ENCODE peak calls at places on chromosome 9, in seven cellular contexts. X is tibial nerve, R is esophagus squamous epithelium, K is endothelial cell of umbilical vein, O is body of pancreas, N is psoas muscle, Q is fibroblast of lung. I is an unnamed sample.
A peak's percentile ranks its signal among the peaks of the same experiment; 100 is the strongest.

GRCh38 chr9:33331411-33331891 is 41.1 kb downstream of the NFX1 start:
- DNase-seq in X (no peak), R (no peak), K (peak; percentile 79), O (no peak), N (no peak), Q (peak; percentile 49), I (no peak)

GRCh38 chr9:96478829-96479371 is 28.9 kb downstream of the HABP4 start:
- DNase-seq in X (no peak), R (no peak), K (no peak), O (no peak), N (no peak), Q (no peak), I (no peak)

GRCh38 chr9:33161589-33162132 is 5.5 kb downstream of the B4GALT1 start:
- DNase-seq in X (no peak), R (no peak), K (no peak), O (peak; percentile 49), N (no peak), Q (no peak), I (peak; percentile 54)

GRCh38 chr9:37302277-37302676 is 120.2 kb upstream of the GRHPR start:
- DNase-seq in X (no peak), R (no peak), K (no peak), O (no peak), N (no peak), Q (no peak), I (no peak)

GRCh38 chr9:137493163-137494103 is 34.3 kb upstream of the NSMF start:
- DNase-seq in X (no peak), R (no peak), K (no peak), O (no peak), N (no peak), Q (no peak), I (no peak)

GRCh38 chr9:134734270-134734669 is 92.7 kb downstream of the COL5A1 start:
- DNase-seq in X (peak; percentile 68), R (no peak), K (no peak), O (peak; percentile 43), N (peak; percentile 78), Q (peak; percentile 74), I (peak; percentile 89)

GRCh38 chr9:15505927-15506326 is 4.8 kb downstream of the PSIP1 start:
- DNase-seq in X (no peak), R (no peak), K (no peak), O (no peak), N (no peak), Q (no peak), I (no peak)

GRCh38 chr9:85142461-85143401 is 473.2 kb downstream of the NTRK2 start:
- DNase-seq in X (peak; percentile 42), R (no peak), K (peak; percentile 9), O (peak; percentile 4), N (peak; percentile 78), Q (peak; percentile 2), I (peak; percentile 26)

GRCh38 chr9:134593286-134593685 is 48.3 kb upstream of the COL5A1 start:
- DNase-seq in X (no peak), R (no peak), K (no peak), O (no peak), N (no peak), Q (no peak), I (no peak)

GRCh38 chr9:101354765-101355708 is 29.8 kb downstream of the BAAT start:
- DNase-seq in X (no peak), R (no peak), K (no peak), O (no peak), N (no peak), Q (no peak), I (no peak)

GRCh38 chr9:95127249-95128176 is 190.0 kb downstream of the FANCC start:
- DNase-seq in X (peak; percentile 91), R (peak; percentile 22), K (peak; percentile 78), O (peak; percentile 93), N (peak; percentile 93), Q (peak; percentile 74), I (peak; percentile 83)

GRCh38 chr9:131739988-131740648 is at the start of gene RAPGEF1:
- DNase-seq in X (peak; percentile 46), R (no peak), K (no peak), O (peak; percentile 72), N (peak; percentile 90), Q (peak; percentile 35), I (peak; percentile 59)

GRCh38 chr9:129464972-129465833 is 155.7 kb downstream of the C9orf50 start:
- DNase-seq in X (no peak), R (no peak), K (no peak), O (no peak), N (peak; percentile 71), Q (peak; percentile 34), I (no peak)

GRCh38 chr9:34047864-34048729 is 590 bp downstream of the UBAP2 start:
- DNase-seq in X (no peak), R (no peak), K (no peak), O (peak; percentile 37), N (peak; percentile 72), Q (no peak), I (no peak)

GRCh38 chr9:121888438-121888775 is 204.7 kb downstream of the TTLL11 start:
- DNase-seq in X (no peak), R (no peak), K (no peak), O (no peak), N (no peak), Q (peak; percentile 63), I (peak; percentile 60)

GRCh38 chr9:108924436-108924835 is 9.5 kb downstream of the ELP1 start:
- DNase-seq in X (no peak), R (no peak), K (no peak), O (no peak), N (no peak), Q (no peak), I (no peak)

DNA sequence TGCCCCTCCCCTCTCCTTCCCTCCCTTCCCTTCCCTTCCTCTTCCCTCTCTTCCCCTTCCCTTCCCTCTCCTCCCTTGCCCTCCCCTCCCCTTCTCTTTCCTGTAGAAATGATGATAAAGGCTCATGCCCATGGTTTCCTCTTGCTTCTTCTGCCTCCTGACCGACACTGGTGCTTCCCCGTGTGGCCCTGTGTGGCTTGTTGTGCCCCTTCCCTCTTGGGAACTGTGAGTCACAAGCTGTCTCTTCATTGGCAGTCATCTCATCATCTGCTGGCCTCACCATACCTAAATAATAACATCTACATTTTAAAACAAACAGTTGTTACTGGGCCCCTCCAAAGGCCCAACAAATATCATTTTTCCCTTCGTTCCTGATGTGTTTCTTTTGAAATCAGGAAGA is 11.7 kb upstream of the CARNMT1 start:
- DNase-seq in X (no peak), R (no peak), K (no peak), O (no peak), N (no peak), Q (no peak), I (no peak)
- H3K27me3 ChIP-seq in X (no peaks in the 10 kb centered on the region), R (peaks cover 4% of the 10 kb centered on the region), K (peaks cover 12% of the 10 kb centered on the region), O (no peaks in the 10 kb centered on the region), N (no peaks in the 10 kb centered on the region), Q (no peaks in the 10 kb centered on the region), I (no peaks in the 10 kb centered on the region)

GRCh38 chr9:70004310-70004709 is 39.3 kb upstream of the MAMDC2 start:
- DNase-seq in X (no peak), R (no peak), K (no peak), O (no peak), N (no peak), Q (no peak), I (no peak)
- H3K27ac ChIP-seq in X (no peak overlapping the region), R (no peak overlapping the region), K (no peak overlapping the region), O (no peak overlapping the region), N (no peak overlapping the region), Q (peak overlapping the region; percentile 67), I (no peak overlapping the region)

DNA sequence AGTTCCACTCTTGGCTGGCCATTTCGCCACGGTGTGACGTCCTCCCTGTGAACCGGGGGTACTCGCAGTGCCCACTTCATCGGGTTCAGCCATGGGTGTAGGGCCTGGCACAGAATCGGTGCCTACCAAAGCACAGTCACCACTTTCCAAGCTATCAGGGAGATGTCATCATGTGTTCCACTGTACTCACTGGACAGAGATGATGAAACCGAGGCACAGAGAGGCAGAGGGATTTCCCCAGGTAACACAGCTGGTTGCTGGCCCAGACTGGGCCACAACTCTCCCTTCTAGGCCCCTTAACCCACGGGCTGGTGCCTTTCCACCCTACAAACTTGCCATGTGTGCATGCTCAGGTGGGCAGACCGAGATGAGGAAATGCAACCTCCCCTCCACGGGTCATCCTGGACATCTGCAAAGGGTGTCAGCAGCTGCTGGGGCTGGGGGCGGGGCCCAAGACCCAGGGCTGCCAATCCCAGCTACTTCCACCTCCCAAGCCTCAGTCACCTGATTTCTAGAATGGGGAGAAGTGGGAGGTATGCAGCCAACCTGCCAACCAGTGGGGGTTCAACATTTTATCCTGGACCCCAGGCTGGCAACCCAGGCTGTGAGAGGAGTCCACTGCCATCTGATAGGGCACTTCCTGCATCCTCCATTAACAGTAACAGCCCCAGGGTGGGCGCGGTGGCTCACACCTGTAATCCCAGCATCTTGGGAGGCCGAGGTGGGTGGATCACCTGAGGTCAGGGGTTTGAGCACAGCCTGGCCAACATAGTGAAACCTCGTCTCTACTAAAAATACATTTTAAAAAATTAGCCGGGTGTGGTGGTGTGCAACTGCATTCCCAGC is 893 bp upstream of the SH2D3C start:
- DNase-seq in X (no peak), R (no peak), K (no peak), O (no peak), N (no peak), Q (peak; percentile 49), I (no peak)
- H3K4me3 ChIP-seq in X (no peak overlapping the region), R (peak overlapping the region; percentile 30), K (no peak overlapping the region), O (no peak overlapping the region), N (no peak overlapping the region), Q (no peak overlapping the region), I (no peak overlapping the region)

GRCh38 chr9:87601595-87601994 is 103.9 kb downstream of the DAPK1 start:
- DNase-seq in X (no peak), R (no peak), K (no peak), O (no peak), N (no peak), Q (no peak), I (no peak)

GRCh38 chr9:87601175-87601574 is 103.5 kb downstream of the DAPK1 start:
- DNase-seq in X (peak; percentile 19), R (no peak), K (no peak), O (peak; percentile 63), N (no peak), Q (no peak), I (no peak)

GRCh38 chr9:87604886-87605588 is 107.4 kb downstream of the DAPK1 start:
- DNase-seq in X (no peak), R (no peak), K (no peak), O (no peak), N (no peak), Q (no peak), I (no peak)

GRCh38 chr9:87603854-87604490 is 106.3 kb downstream of the DAPK1 start:
- DNase-seq in X (no peak), R (no peak), K (no peak), O (no peak), N (no peak), Q (no peak), I (no peak)

DNA sequence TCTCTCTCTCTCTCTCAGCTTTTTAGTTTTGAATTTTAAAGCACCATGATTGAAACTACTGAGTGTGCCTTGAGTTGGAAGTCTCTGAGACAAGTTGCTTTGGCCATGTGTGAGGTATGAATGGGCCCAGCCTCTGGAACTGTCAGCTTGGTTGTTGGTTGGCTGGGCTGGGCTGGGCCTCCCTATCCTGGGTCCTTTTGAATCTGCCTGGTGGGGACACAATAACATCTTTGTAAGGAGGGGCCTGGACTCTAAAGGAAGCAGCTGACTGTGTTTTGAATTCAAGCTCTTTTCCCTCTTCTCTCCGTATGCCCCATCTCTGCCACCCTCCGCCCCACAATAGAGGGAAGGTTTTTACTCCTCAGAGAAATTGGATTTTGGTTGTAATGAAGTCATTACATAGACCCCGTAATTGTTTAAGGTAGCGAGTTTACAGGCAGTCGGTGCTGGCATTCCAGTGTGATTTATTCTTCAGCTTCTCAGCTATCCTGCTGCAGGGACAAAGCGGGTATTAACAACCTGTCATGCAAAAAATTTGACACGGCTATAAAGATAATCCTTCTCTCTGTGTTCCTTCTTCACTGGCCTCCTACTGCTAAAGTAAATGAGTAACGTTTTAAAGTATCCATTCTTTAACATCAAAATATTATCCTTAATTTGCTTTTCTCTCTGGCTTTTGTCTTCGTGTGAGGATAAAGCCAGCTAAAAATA is 105.4 kb downstream of the DAPK1 start:
- DNase-seq in X (no peak), R (no peak), K (no peak), O (no peak), N (no peak), Q (no peak), I (no peak)
- H3K27me3 ChIP-seq in X (no peaks in the 10 kb centered on the region), R (peaks cover 11% of the 10 kb centered on the region), K (no peaks in the 10 kb centered on the region), O (no peaks in the 10 kb centered on the region), N (no peaks in the 10 kb centered on the region), Q (no peaks in the 10 kb centered on the region), I (no peaks in the 10 kb centered on the region)